ENCODE peak calls at places on chromosomes 2 and 18, in nine cellular contexts. K is GM06990, T is A549, M is colonic mucosa, V is sigmoid colon, R is cardiac muscle cell, F is body of pancreas, I is dorsolateral prefrontal cortex, S is fibroblast of mammary gland. Y is an unnamed sample.

GRCh38 chr2:207473203-207473865 is 56.4 kb upstream of the CREB1 start:
- DNase-seq in K (peak), T (peak), M (no peak), V (no peak), R (peak), F (peak), I (peak), S (peak), Y (peak)

GRCh38 chr2:137123241-137123640 is 357.9 kb downstream of the THSD7B start:
- DNase-seq in K (no peak), T (no peak), M (no peak), V (no peak), R (no peak), F (no peak), I (no peak), S (peak), Y (peak)

GRCh38 chr2:201110615-201111014 is 5.3 kb upstream of the CFLAR start:
- DNase-seq in K (no peak), T (no peak), M (no peak), V (no peak), R (no peak), F (no peak), I (no peak), S (no peak), Y (no peak)

GRCh38 chr18:48613589-48613988 is 74.8 kb downstream of the CTIF start:
- DNase-seq in K (no peak), T (no peak), M (peak), V (peak), R (no peak), F (peak), I (peak), S (no peak), Y (peak)

GRCh38 chr18:70169747-70170146 is 35.7 kb downstream of the RTTN start:
- DNase-seq in K (no peak), T (no peak), M (no peak), V (no peak), R (no peak), F (no peak), I (no peak), S (no peak), Y (no peak)

GRCh38 chr2:228039752-228040534 is 141.5 kb downstream of the SPHKAP start:
- DNase-seq in K (peak), T (peak), M (no peak), V (no peak), R (peak), F (no peak), I (no peak), S (peak), Y (peak)

GRCh38 chr2:74552914-74553811 is 579 bp downstream of the LOXL3 start:
- DNase-seq in K (peak), T (no peak), M (no peak), V (peak), R (peak), F (no peak), I (no peak), S (peak), Y (peak)

GRCh38 chr2:20421988-20422678 is 24.7 kb upstream of the RHOB start:
- DNase-seq in K (no peak), T (no peak), M (peak), V (peak), R (no peak), F (peak), I (no peak), S (peak), Y (peak)

GRCh38 chr2:17541514-17541950 is 1.0 kb downstream of the VSNL1 start:
- DNase-seq in K (no peak), T (no peak), M (no peak), V (no peak), R (no peak), F (no peak), I (no peak), S (no peak), Y (no peak)

GRCh38 chr2:231246171-231246842 is 47.9 kb downstream of the ARMC9 start:
- DNase-seq in K (no peak), T (no peak), M (no peak), V (no peak), R (no peak), F (no peak), I (no peak), S (no peak), Y (no peak)

GRCh38 chr2:94873362-94874276 is 2.4 kb downstream of the TEKT4 start:
- DNase-seq in K (no peak), T (no peak), M (no peak), V (no peak), R (no peak), F (no peak), I (peak), S (no peak), Y (no peak)

GRCh38 chr2:237482485-237482884 is 4.6 kb upstream of the MLPH start:
- DNase-seq in K (no peak), T (peak), M (peak), V (peak), R (peak), F (peak), I (no peak), S (peak), Y (peak)

GRCh38 chr2:128260239-128261138 is 58.2 kb downstream of the HS6ST1 start:
- DNase-seq in K (no peak), T (peak), M (no peak), V (no peak), R (no peak), F (no peak), I (peak), S (peak), Y (peak)

GRCh38 chr18:58336605-58337004 is 292.3 kb downstream of the ALPK2 start:
- DNase-seq in K (no peak), T (no peak), M (no peak), V (no peak), R (no peak), F (no peak), I (no peak), S (peak), Y (peak)

GRCh38 chr2:101597347-101597944 is 100.1 kb upstream of the MAP4K4 start:
- DNase-seq in K (no peak), T (peak), M (no peak), V (no peak), R (no peak), F (no peak), I (no peak), S (peak), Y (peak)

GRCh38 chr18:24827500-24827899 is 367.1 kb downstream of the HRH4 start:
- DNase-seq in K (no peak), T (no peak), M (no peak), V (no peak), R (no peak), F (no peak), I (no peak), S (peak), Y (peak)

GRCh38 chr18:7133181-7133580 is 15.6 kb upstream of the LAMA1 start:
- DNase-seq in K (no peak), T (no peak), M (no peak), V (peak), R (no peak), F (no peak), I (no peak), S (peak), Y (peak)

GRCh38 chr18:49666045-49666444 is 104.2 kb downstream of the LIPG start:
- DNase-seq in K (no peak), T (no peak), M (no peak), V (no peak), R (no peak), F (no peak), I (no peak), S (peak), Y (peak)

GRCh38 chr2:143429932-143430331 is 300.7 kb downstream of the ARHGAP15 start:
- DNase-seq in K (no peak), T (no peak), M (no peak), V (no peak), R (no peak), F (no peak), I (no peak), S (peak), Y (no peak)

GRCh38 chr18:9827856-9828793 is 57.6 kb upstream of the TXNDC2 start:
- DNase-seq in K (no peak), T (peak), M (peak), V (peak), R (no peak), F (no peak), I (no peak), S (peak), Y (peak)

GRCh38 chr2:173264603-173265366 is 89.9 kb upstream of the CDCA7 start:
- DNase-seq in K (peak), T (no peak), M (no peak), V (no peak), R (no peak), F (no peak), I (no peak), S (no peak), Y (no peak)

GRCh38 chr2:106542730-106543359 is 55.7 kb downstream of the CD8B2 start:
- DNase-seq in K (peak), T (peak), M (peak), V (peak), R (peak), F (peak), I (peak), S (peak), Y (peak)

GRCh38 chr2:126658910-126659613 is 3.1 kb downstream of the GYPC start:
- DNase-seq in K (peak), T (no peak), M (peak), V (peak), R (peak), F (peak), I (no peak), S (peak), Y (peak)

GRCh38 chr2:168120730-168121129 is 126.7 kb downstream of the STK39 start:
- DNase-seq in K (no peak), T (no peak), M (no peak), V (no peak), R (no peak), F (no peak), I (no peak), S (no peak), Y (peak)

GRCh38 chr2:191218292-191218898 is 26.8 kb upstream of the MYO1B start:
- DNase-seq in K (no peak), T (peak), M (peak), V (no peak), R (peak), F (peak), I (no peak), S (peak), Y (peak)

GRCh38 chr2:200756618-200757321 is 54.9 kb upstream of the BZW1 start:
- DNase-seq in K (no peak), T (peak), M (peak), V (no peak), R (no peak), F (no peak), I (no peak), S (peak), Y (peak)

GRCh38 chr2:122570641-122571040 is 815.2 kb downstream of the TSN start:
- DNase-seq in K (no peak), T (no peak), M (no peak), V (no peak), R (no peak), F (no peak), I (no peak), S (no peak), Y (no peak)

GRCh38 chr2:70767094-70767698 is 804 bp downstream of the ADD2 start:
- DNase-seq in K (peak), T (peak), M (no peak), V (no peak), R (peak), F (no peak), I (no peak), S (no peak), Y (no peak)

GRCh38 chr2:96810783-96811192 is 5.3 kb upstream of the CNNM3 start:
- DNase-seq in K (no peak), T (no peak), M (no peak), V (no peak), R (no peak), F (no peak), I (no peak), S (no peak), Y (no peak)

DNA sequence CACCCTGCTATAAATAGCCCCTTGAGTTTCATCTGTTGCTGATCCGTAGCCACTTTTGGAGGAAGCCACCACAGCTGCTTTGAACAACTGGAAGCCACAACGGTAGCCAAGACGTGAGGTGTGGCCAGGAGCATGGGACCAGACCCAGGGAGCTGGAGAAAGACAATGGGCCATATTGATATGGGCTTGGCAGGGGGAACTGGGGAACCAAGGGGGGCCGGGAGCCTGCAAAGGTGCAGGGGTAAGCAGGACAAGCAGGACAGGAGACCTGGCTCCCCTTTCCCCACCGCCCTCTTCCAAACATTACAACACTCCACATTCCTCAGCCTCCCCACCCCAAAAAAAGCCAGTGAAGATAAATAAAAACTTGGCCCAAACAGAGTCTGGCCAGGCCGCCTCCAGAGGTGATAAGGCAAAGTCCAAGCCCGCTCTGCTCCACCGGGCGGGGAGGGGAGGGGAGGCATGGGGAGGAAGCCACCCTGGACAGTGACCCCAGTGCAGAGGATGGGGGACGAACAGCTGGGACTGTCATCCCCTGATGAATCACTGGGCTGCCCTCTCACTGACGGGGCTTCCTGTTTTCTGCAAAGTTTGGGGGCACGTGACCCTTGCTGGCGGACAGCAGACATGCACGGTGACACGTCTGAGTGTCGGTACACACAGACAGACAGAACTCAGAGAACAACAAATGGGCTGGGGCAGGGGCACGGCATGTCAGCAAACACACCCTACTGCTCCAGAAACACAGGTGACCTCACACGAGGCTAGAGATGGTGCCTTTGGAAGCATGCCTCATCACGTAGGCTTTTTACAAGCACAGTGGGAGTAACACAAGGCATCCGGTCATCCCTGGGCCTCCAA is 100.3 kb downstream of the TNS1 start:
- DNase-seq in K (no peak), T (peak), M (peak), V (peak), R (no peak), F (peak), I (no peak), S (peak), Y (peak)
- H3K4me3 ChIP-seq in K (no peak), T (peak), M (no peak), V (no peak), R (no peak), F (no peak), I (no peak), S (no peak), Y (no peak)

GRCh38 chr2:61845320-61845719 is 8.5 kb downstream of the FAM161A start:
- DNase-seq in K (no peak), T (no peak), M (no peak), V (no peak), R (no peak), F (no peak), I (no peak), S (no peak), Y (no peak)
- TF ChIP-seq CTCF in K (no peak), T (no peak), M (no peak), V (no peak), R (no peak), F (no peak), I (no peak), S (no peak), Y (no peak)

GRCh38 chr2:64228126-64228678 is 84.0 kb upstream of the PELI1 start:
- DNase-seq in K (peak), T (peak), M (peak), V (peak), R (peak), F (peak), I (peak), S (peak), Y (peak)
- H3K4me3 ChIP-seq in K (peak), T (peak), M (peak), V (peak), R (peak), F (no peak), I (peak), S (peak), Y (peak)

GRCh38 chr2:133884739-133885381 is 316.6 kb upstream of the NCKAP5 start:
- DNase-seq in K (peak), T (peak), M (no peak), V (no peak), R (peak), F (no peak), I (no peak), S (peak), Y (no peak)
- TF ChIP-seq CTCF in K (peak), T (peak), M (no peak), V (no peak), R (peak), F (no peak), I (no peak), S (no peak), Y (peak)

DNA sequence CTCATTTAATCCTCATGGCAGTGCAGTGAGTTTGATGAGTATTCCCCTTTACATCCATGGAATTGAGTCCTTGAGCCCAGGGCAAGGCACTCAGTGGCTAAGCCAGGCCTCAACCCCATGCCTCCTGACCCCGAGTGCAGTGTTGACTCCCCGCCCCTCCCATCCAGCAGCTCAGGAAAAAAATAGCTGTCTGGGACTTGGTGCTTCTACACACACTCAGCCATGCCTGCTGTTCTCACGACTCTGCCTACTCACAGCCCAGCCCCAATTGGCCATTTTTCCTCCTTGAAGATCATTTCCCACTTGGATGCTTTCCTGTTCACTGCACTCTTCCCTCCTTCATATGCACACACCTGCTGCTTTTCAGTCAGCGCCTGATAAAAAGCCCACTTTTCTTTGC is 8.8 kb downstream of the FOSL2 start:
- DNase-seq in K (no peak), T (no peak), M (no peak), V (peak), R (no peak), F (no peak), I (no peak), S (no peak), Y (no peak)
- H3K4me3 ChIP-seq in K (no peak), T (no peak), M (no peak), V (no peak), R (no peak), F (no peak), I (no peak), S (no peak), Y (no peak)

DNA sequence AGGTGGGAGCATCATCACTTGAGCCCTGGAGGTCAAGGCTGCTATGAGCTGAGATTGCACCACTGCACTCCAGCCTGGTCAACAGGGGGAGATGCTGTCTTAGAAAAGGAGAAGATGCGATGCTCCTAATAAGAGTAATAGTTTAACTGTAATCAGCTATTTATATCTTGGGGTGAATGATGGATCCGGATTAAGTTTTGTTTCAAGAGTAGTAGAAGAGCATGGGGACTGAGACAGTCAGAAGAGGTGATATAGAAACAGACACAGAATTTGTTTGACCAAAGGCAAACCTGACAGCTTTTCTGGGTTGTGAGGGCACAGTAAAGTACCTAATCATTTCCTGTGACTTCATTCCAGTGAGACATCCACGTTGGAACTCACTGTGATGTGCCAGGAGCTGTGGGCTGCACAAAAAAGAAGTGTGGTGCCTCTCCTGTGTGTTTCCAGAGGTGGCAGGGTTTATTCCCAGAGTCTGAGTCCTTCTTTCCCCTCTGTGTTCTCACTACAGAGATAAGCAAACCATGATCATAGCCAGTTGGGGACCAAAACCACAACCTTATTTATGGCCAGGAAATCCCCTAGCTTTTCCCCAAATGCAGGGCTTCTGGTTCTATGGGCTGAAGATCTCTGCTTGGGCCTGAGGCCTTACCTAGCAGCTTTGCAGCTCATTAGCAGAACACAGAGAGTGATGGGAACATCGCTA is 113.7 kb downstream of the XRCC5 start:
- DNase-seq in K (peak), T (peak), M (no peak), V (no peak), R (no peak), F (no peak), I (no peak), S (peak), Y (peak)
- TF ChIP-seq CTCF in K (peak), T (peak), M (no peak), V (no peak), R (peak), F (no peak), I (no peak), S (peak), Y (peak)

GRCh38 chr2:135132314-135132713 is 80.2 kb downstream of the RAB3GAP1 start:
- DNase-seq in K (no peak), T (no peak), M (no peak), V (no peak), R (no peak), F (no peak), I (no peak), S (peak), Y (peak)

GRCh38 chr2:135124924-135125886 is 73.1 kb downstream of the RAB3GAP1 start:
- DNase-seq in K (no peak), T (peak), M (no peak), V (no peak), R (no peak), F (no peak), I (no peak), S (peak), Y (no peak)

GRCh38 chr2:135125940-135126339 is 73.8 kb downstream of the RAB3GAP1 start:
- DNase-seq in K (no peak), T (no peak), M (no peak), V (no peak), R (no peak), F (no peak), I (no peak), S (no peak), Y (no peak)

DNA sequence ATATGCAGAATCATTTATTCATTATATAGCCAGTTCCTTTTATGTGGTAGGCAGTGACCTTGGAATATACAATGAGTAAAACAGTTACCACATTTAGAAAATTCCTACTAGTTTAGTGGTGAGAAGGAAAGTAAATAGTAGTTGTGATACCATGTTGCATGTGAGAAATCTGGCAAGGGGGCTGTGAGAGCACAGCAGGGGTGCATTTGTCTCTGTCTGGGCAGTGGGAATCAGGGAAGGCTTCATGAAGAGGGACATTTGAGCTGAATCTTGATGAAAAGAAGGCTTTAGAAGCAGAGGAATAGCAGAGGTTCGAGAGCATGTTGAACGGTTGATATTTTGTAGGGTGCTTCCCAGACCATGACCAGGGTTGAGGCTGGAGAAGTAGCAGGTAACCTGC is 78.7 kb downstream of the RAB3GAP1 start:
- DNase-seq in K (no peak), T (no peak), M (no peak), V (no peak), R (no peak), F (no peak), I (no peak), S (no peak), Y (no peak)
- H3K4me3 ChIP-seq in K (no peak), T (no peak), M (no peak), V (no peak), R (no peak), F (no peak), I (no peak), S (no peak), Y (no peak)

Y was measured in foreskin fibroblast.